ENCODE peak calls at places on chromosomes 13 and 19, in seven cellular contexts. Y is adrenal gland, A is IMR-90, G is prostate gland, N is lower leg skin, E is tibial nerve, F is A549. D is an unnamed sample.

GRCh38 chr19:1401138-1401888 is at the start of gene GAMT:
- DNase-seq in Y (no peak), A (no peak), G (no peak), N (no peak), E (no peak), F (no peak), D (no peak)

GRCh38 chr13:34751492-34751891 is 190.6 kb upstream of the NBEA start:
- DNase-seq in Y (no peak), A (no peak), G (no peak), N (no peak), E (no peak), F (no peak), D (no peak)

GRCh38 chr13:79749985-79750551 is 269.1 kb downstream of the NDFIP2 start:
- DNase-seq in Y (peak; percentile 21), A (peak; percentile 97), G (peak; percentile 60), N (peak; percentile 75), E (peak; percentile 86), F (peak; percentile 36), D (peak; percentile 24)

GRCh38 chr13:20118268-20119140 is 42.3 kb downstream of the GJA3 start:
- DNase-seq in Y (peak; percentile 80), A (no peak), G (peak; percentile 44), N (no peak), E (peak; percentile 10), F (peak; percentile 68), D (peak; percentile 26)

GRCh38 chr19:44598880-44599279 is 14.5 kb upstream of the IGSF23 start:
- DNase-seq in Y (no peak), A (no peak), G (no peak), N (no peak), E (no peak), F (no peak), D (no peak)

GRCh38 chr13:99558570-99559180 is 57.4 kb downstream of the TM9SF2 start:
- DNase-seq in Y (no peak), A (peak; percentile 61), G (no peak), N (no peak), E (no peak), F (no peak), D (no peak)

GRCh38 chr19:46762245-46762890 is 16.1 kb upstream of the STRN4 start:
- DNase-seq in Y (no peak), A (no peak), G (peak; percentile 80), N (no peak), E (no peak), F (no peak), D (no peak)

GRCh38 chr13:43908156-43909126 is 28.7 kb downstream of the LACC1 start:
- DNase-seq in Y (no peak), A (peak; percentile 91), G (peak; percentile 24), N (no peak), E (peak; percentile 40), F (peak; percentile 66), D (no peak)

GRCh38 chr13:33910267-33910666 is 92.3 kb downstream of the RFC3 start:
- DNase-seq in Y (no peak), A (no peak), G (no peak), N (no peak), E (no peak), F (no peak), D (no peak)

GRCh38 chr13:34883381-34883780 is 58.7 kb upstream of the NBEA start:
- DNase-seq in Y (no peak), A (no peak), G (no peak), N (no peak), E (no peak), F (no peak), D (no peak)

GRCh38 chr13:98998831-98999634 is 21.2 kb upstream of the DOCK9 start:
- DNase-seq in Y (no peak), A (no peak), G (no peak), N (no peak), E (no peak), F (no peak), D (no peak)

GRCh38 chr13:75511226-75511625 is 26.4 kb downstream of the COMMD6 start:
- DNase-seq in Y (no peak), A (no peak), G (no peak), N (no peak), E (no peak), F (no peak), D (no peak)

GRCh38 chr13:19618925-19619324 is 14.5 kb upstream of the MPHOSPH8 start:
- DNase-seq in Y (no peak), A (peak; percentile 37), G (no peak), N (no peak), E (no peak), F (peak; percentile 36), D (no peak)

GRCh38 chr13:94305463-94305862 is 174.0 kb downstream of the DCT start:
- DNase-seq in Y (peak; percentile 35), A (peak; percentile 90), G (no peak), N (no peak), E (peak; percentile 39), F (peak; percentile 3), D (no peak)

GRCh38 chr13:88136098-88136790 is 465.1 kb downstream of the SLITRK5 start:
- DNase-seq in Y (no peak), A (no peak), G (no peak), N (no peak), E (no peak), F (no peak), D (no peak)

GRCh38 chr13:47133024-47133445 is 236.2 kb upstream of the HTR2A start:
- DNase-seq in Y (no peak), A (no peak), G (no peak), N (no peak), E (no peak), F (no peak), D (no peak)

GRCh38 chr19:50332014-50332263 is 2.8 kb upstream of the KCNC3 start:
- DNase-seq in Y (no peak), A (no peak), G (no peak), N (no peak), E (no peak), F (no peak), D (no peak)

GRCh38 chr19:50334741-50335421 is 5.7 kb upstream of the KCNC3 start:
- DNase-seq in Y (no peak), A (no peak), G (no peak), N (no peak), E (no peak), F (no peak), D (no peak)

GRCh38 chr19:50332264-50333038 is 3.3 kb upstream of the KCNC3 start:
- DNase-seq in Y (no peak), A (no peak), G (no peak), N (no peak), E (no peak), F (no peak), D (no peak)

GRCh38 chr19:50333235-50333736 is 4.1 kb upstream of the KCNC3 start:
- DNase-seq in Y (peak; percentile 81), A (peak; percentile 67), G (peak; percentile 88), N (peak; percentile 76), E (peak; percentile 50), F (peak; percentile 98), D (peak; percentile 98)

GRCh38 chr19:50333737-50334617 is 4.8 kb upstream of the KCNC3 start:
- DNase-seq in Y (peak; percentile 76), A (no peak), G (peak; percentile 68), N (no peak), E (peak; percentile 36), F (peak; percentile 90), D (peak; percentile 99)
- TF ChIP-seq POLR2A in Y (peak; percentile 35), A (no peak), G (peak; percentile 65), N (no peak), E (peak; percentile 55), F (peak; percentile 96), D (peak; percentile 88)

DNA sequence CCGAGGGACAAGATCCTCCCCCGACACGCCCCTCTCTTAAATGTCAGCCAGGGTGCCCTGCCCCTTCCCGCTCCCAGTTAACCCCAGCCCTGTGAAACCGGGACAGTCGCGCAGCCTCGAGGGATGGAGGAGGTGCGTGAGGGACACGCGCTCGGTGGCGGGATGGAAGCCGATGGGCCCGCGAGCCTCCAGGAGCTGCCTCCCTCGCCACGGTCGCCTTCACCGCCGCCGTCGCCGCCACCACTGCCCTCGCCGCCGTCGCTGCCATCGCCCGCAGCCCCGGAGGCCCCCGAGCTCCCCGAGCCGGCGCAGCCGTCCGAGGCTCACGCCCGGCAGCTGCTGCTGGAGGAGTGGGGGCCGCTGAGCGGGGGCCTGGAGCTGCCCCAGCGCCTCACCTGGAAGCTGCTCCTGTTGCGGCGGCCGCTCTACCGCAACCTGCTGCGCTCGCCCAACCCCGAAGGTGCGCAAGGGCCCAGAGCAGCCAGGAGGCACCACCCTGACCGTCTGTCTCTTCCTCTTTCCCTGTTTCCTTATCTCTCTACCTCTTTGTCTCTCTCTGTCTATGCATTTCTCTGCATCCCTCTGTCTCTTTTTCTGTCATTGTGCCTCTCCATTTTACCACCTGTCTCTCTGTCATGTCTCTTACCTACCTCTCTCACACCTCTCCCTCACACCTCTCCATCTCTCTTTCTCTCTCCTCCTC is at the start of gene NCCRP1:
- DNase-seq in Y (no peak), A (no peak), G (no peak), N (no peak), E (no peak), F (no peak), D (no peak)
- TF ChIP-seq POLR2A in Y (no peak), A (no peak), G (no peak), N (no peak), E (no peak), F (no peak), D (no peak)

DNA sequence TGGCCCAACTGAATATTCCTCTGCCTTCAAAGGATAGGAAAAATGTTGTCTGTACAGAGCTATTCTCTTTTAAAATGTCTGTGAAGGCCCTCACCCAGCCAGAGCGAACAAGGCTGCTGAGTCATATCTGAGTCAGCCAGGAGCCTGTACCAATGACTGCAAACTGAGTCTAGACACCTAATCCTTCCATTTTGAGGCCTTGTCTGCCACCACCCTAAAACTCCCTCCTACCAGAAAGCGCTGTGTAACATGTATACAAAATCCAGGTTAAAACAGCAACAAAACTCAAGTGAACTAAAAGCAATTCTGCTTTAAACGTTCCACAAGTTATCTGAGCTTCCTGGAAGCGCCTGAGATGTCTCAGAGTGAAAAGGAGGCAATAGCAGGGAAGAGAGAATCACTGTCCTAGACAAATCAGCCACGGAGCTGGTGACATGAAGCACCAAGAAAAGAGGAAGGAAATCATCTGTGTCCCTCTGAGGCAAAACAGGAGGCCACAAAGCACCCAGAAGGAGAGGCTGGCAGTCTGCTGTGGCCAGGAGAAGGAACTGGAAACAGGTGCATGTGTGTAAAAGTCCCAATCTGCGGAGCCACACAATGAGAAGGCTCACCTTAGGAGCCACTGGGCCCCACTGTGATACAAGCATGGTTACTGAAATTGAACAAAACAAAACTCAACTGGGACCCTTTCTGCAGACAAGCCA is 10.2 kb downstream of the DHRS12 start:
- DNase-seq in Y (peak; percentile 71), A (peak; percentile 91), G (no peak), N (no peak), E (no peak), F (peak; percentile 53), D (peak; percentile 21)
- TF ChIP-seq POLR2A in Y (no peak), A (no peak), G (no peak), N (no peak), E (no peak), F (no peak), D (no peak)

GRCh38 chr19:49812452-49812996 is 568 bp downstream of the FUZ start:
- DNase-seq in Y (no peak), A (no peak), G (no peak), N (no peak), E (no peak), F (no peak), D (no peak)

GRCh38 chr19:49809987-49810389 is 3.1 kb downstream of the FUZ start:
- DNase-seq in Y (no peak), A (no peak), G (no peak), N (no peak), E (no peak), F (no peak), D (no peak)

GRCh38 chr19:49811328-49811727 is 1.8 kb downstream of the FUZ start:
- DNase-seq in Y (no peak), A (no peak), G (no peak), N (no peak), E (no peak), F (peak; percentile 30), D (no peak)

GRCh38 chr19:49814010-49814409 is 918 bp upstream of the FUZ start:
- DNase-seq in Y (no peak), A (no peak), G (no peak), N (no peak), E (no peak), F (no peak), D (no peak)

GRCh38 chr19:49812997-49813861 is at the start of gene FUZ:
- DNase-seq in Y (peak; percentile 96), A (peak; percentile 99), G (peak; percentile 96), N (peak; percentile 98), E (peak; percentile 97), F (peak; percentile 100), D (peak; percentile 98)
- TF ChIP-seq POLR2A in Y (no peak), A (no peak), G (no peak), N (no peak), E (no peak), F (peak; percentile 35), D (no peak)

D was measured in H54.